ENCODE peak calls at places on chromosomes 4 and X, in four cellular contexts. L is astrocyte of the cerebellum; I is right lobe of liver; T is T-helper 2 cell treated with Interferon-gamma antibody and Interleukin-4, amounts not matched to agents 5 μg/mL and 100 μg/mL, for 36 hours. G is an unnamed sample.

GRCh38 chr4:2800691-2801596 is 8.1 kb downstream of the SH3BP2 start:
- DNase-seq in L (peak), T (peak), I (peak), G (no peak)

GRCh38 chrX:30241724-30242415 is at the start of gene MAGEB4:
- DNase-seq in T (no peak), I (no peak), L (no peak), G (no peak)

GRCh38 chrX:115449742-115450141 is 111.2 kb upstream of the PLS3 start:
- DNase-seq in L (peak), T (no peak), I (peak), G (no peak)

GRCh38 chrX:68994135-68994882 is 165.5 kb downstream of the EFNB1 start:
- DNase-seq in T (no peak), I (no peak), L (no peak), G (no peak)

GRCh38 chr4:94934864-94935263 is 177.1 kb downstream of the BMPR1B start:
- DNase-seq in L (no peak), T (no peak), I (no peak), G (no peak)

GRCh38 chr4:105455998-105456397 is 17.9 kb downstream of the PPA2 start:
- DNase-seq in L (no peak), I (no peak), T (no peak), G (no peak)

GRCh38 chr4:7282786-7283185 is 90.4 kb downstream of the SORCS2 start:
- DNase-seq in I (no peak), L (no peak), T (no peak), G (no peak)

GRCh38 chr4:40831462-40831861 is 81.7 kb downstream of the NSUN7 start:
- DNase-seq in L (no peak), I (no peak), T (no peak), G (no peak)

GRCh38 chr4:182202650-182203049 is 40.6 kb upstream of the TENM3 start:
- DNase-seq in L (no peak), T (no peak), I (no peak), G (no peak)

GRCh38 chrX:63058204-63058603 is 292.9 kb downstream of the SPIN4 start:
- DNase-seq in T (no peak), L (no peak), I (no peak), G (no peak)